ENCODE peak calls at places on chromosomes 3 and 15, in nine cellular contexts. Y, S, C, Q, G, R, E, B and W are unnamed samples.

GRCh38 chr3:197792019-197792647 is 1.1 kb downstream of the LRCH3 start:
- DNase-seq in Y (no peak), S (no peak), C (peak), Q (no peak), G (no peak), R (peak), E (no peak), B (no peak), W (peak)

GRCh38 chr3:130892759-130893239 is 1.1 kb upstream of the ATP2C1 start:
- DNase-seq in Y (peak), S (peak), C (peak), Q (peak), G (peak), R (peak), E (peak), B (peak), W (peak)

GRCh38 chr15:71251548-71252035 is 136.3 kb downstream of the THSD4 start:
- DNase-seq in Y (no peak), S (no peak), C (no peak), Q (peak), G (peak), R (peak), E (no peak), B (no peak), W (no peak)

GRCh38 chr3:161851941-161852566 is 355.4 kb downstream of the OTOL1 start:
- DNase-seq in Y (peak), S (peak), C (peak), Q (peak), G (peak), R (peak), E (peak), B (peak), W (peak)

GRCh38 chr15:40743921-40744809 is 10.9 kb downstream of the RMDN3 start:
- DNase-seq in Y (no peak), S (peak), C (peak), Q (peak), G (peak), R (no peak), E (peak), B (peak), W (peak)

GRCh38 chr3:169966951-169967915 is 626 bp downstream of the SEC62 start:
- DNase-seq in Y (no peak), S (peak), C (peak), Q (peak), G (peak), R (peak), E (peak), B (peak), W (peak)

GRCh38 chr15:69807752-69808151 is 290.0 kb downstream of the TLE3 start:
- DNase-seq in Y (peak), S (no peak), C (peak), Q (peak), G (peak), R (peak), E (no peak), B (peak), W (peak)

GRCh38 chr3:78736863-78737262 is 1030.9 kb downstream of the ROBO1 start:
- DNase-seq in Y (no peak), S (no peak), C (peak), Q (no peak), G (no peak), R (no peak), E (no peak), B (peak), W (no peak)

GRCh38 chr3:177553586-177553985 is 356.3 kb upstream of the TBL1XR1 start:
- DNase-seq in Y (no peak), S (no peak), C (no peak), Q (no peak), G (no peak), R (no peak), E (no peak), B (no peak), W (no peak)

GRCh38 chr15:94306700-94307650 is 75.6 kb downstream of the MCTP2 start:
- DNase-seq in Y (no peak), S (no peak), C (peak), Q (peak), G (no peak), R (no peak), E (no peak), B (peak), W (peak)

GRCh38 chr3:54531741-54532140 is 396.1 kb downstream of the LRTM1 start:
- DNase-seq in Y (no peak), S (no peak), C (no peak), Q (no peak), G (no peak), R (no peak), E (no peak), B (no peak), W (no peak)

GRCh38 chr3:129162729-129163579 is 2.1 kb upstream of the ISY1 start:
- DNase-seq in Y (no peak), S (peak), C (peak), Q (no peak), G (no peak), R (no peak), E (no peak), B (no peak), W (peak)

GRCh38 chr3:200747-201146 is 4.2 kb downstream of the CHL1 start:
- DNase-seq in Y (no peak), S (no peak), C (no peak), Q (no peak), G (no peak), R (no peak), E (no peak), B (no peak), W (no peak)

GRCh38 chr15:60095711-60096110 is 91.6 kb downstream of the FOXB1 start:
- DNase-seq in Y (no peak), S (no peak), C (peak), Q (peak), G (no peak), R (no peak), E (no peak), B (no peak), W (peak)

GRCh38 chr15:73813071-73813470 is 59.9 kb upstream of the INSYN1 start:
- DNase-seq in Y (no peak), S (no peak), C (no peak), Q (no peak), G (no peak), R (no peak), E (no peak), B (no peak), W (no peak)

GRCh38 chr3:29152379-29152778 is 128.5 kb upstream of the RBMS3 start:
- DNase-seq in Y (no peak), S (peak), C (no peak), Q (no peak), G (no peak), R (peak), E (no peak), B (no peak), W (no peak)

GRCh38 chr15:41999290-42000285 is 21.3 kb downstream of the PLA2G4E start:
- DNase-seq in Y (no peak), S (no peak), C (no peak), Q (no peak), G (no peak), R (no peak), E (no peak), B (no peak), W (no peak)

GRCh38 chr15:98651581-98652220 is 3.4 kb downstream of the IGF1R start:
- DNase-seq in Y (no peak), S (no peak), C (peak), Q (peak), G (peak), R (peak), E (no peak), B (peak), W (peak)

GRCh38 chr3:55860040-55860439 is 372.9 kb upstream of the WNT5A start:
- DNase-seq in Y (no peak), S (no peak), C (no peak), Q (peak), G (peak), R (no peak), E (no peak), B (no peak), W (peak)

GRCh38 chr3:107465064-107465631 is 57.6 kb upstream of the BBX start:
- DNase-seq in Y (no peak), S (no peak), C (no peak), Q (no peak), G (no peak), R (no peak), E (no peak), B (no peak), W (no peak)

GRCh38 chr3:113111308-113111707 is 100.0 kb upstream of the BOC start:
- DNase-seq in Y (no peak), S (no peak), C (no peak), Q (peak), G (no peak), R (peak), E (no peak), B (peak), W (no peak)

GRCh38 chr3:23086366-23086765 is 116.8 kb upstream of the UBE2E2 start:
- DNase-seq in Y (no peak), S (no peak), C (no peak), Q (peak), G (no peak), R (no peak), E (no peak), B (no peak), W (no peak)

GRCh38 chr3:64740232-64740631 is 52.4 kb upstream of the ADAMTS9 start:
- DNase-seq in Y (no peak), S (no peak), C (peak), Q (peak), G (peak), R (no peak), E (no peak), B (no peak), W (peak)

GRCh38 chr15:92733934-92734521 is 78.5 kb upstream of the FAM174B start:
- DNase-seq in Y (no peak), S (peak), C (peak), Q (peak), G (peak), R (no peak), E (no peak), B (no peak), W (peak)

GRCh38 chr3:69330891-69331400 is 54.9 kb downstream of the FRMD4B start:
- DNase-seq in Y (no peak), S (no peak), C (no peak), Q (no peak), G (no peak), R (no peak), E (no peak), B (no peak), W (no peak)

GRCh38 chr3:124934577-124934976 is at the start of gene MUC13:
- DNase-seq in Y (no peak), S (no peak), C (no peak), Q (no peak), G (peak), R (peak), E (no peak), B (no peak), W (no peak)

GRCh38 chr15:62824111-62824737 is 218.3 kb upstream of the TPM1 start:
- DNase-seq in Y (no peak), S (no peak), C (peak), Q (peak), G (no peak), R (peak), E (no peak), B (peak), W (peak)

GRCh38 chr15:68228143-68228970 is 1.2 kb downstream of the CLN6 start:
- DNase-seq in Y (no peak), S (no peak), C (no peak), Q (no peak), G (no peak), R (peak), E (peak), B (peak), W (peak)

GRCh38 chr3:175073209-175073905 is 214.2 kb downstream of the NAALADL2 start:
- DNase-seq in Y (no peak), S (peak), C (no peak), Q (no peak), G (no peak), R (no peak), E (no peak), B (no peak), W (peak)

GRCh38 chr3:72627276-72627675 is 221.0 kb downstream of the SHQ1 start:
- DNase-seq in Y (no peak), S (no peak), C (no peak), Q (no peak), G (no peak), R (no peak), E (no peak), B (no peak), W (no peak)

GRCh38 chr15:39968273-39969001 is 34.5 kb downstream of the EIF2AK4 start:
- DNase-seq in Y (no peak), S (no peak), C (no peak), Q (no peak), G (no peak), R (no peak), E (no peak), B (no peak), W (no peak)

GRCh38 chr15:65058394-65059368 is 9.1 kb downstream of the RASL12 start:
- DNase-seq in Y (no peak), S (no peak), C (no peak), Q (no peak), G (no peak), R (no peak), E (no peak), B (no peak), W (no peak)

GRCh38 chr15:66615175-66615495 is 49.3 kb upstream of the LCTL start:
- DNase-seq in Y (no peak), S (no peak), C (no peak), Q (no peak), G (no peak), R (no peak), E (no peak), B (no peak), W (no peak)
- TF ChIP-seq EZH2 in Y (no peak), S (no peak), C (no peak), Q (no peak), G (no peak), R (no peak), E (no peak), B (no peak), W (no peak)

GRCh38 chr15:76334438-76335004 is 2.1 kb upstream of the ISL2 start:
- DNase-seq in Y (no peak), S (no peak), C (no peak), Q (no peak), G (no peak), R (no peak), E (no peak), B (no peak), W (no peak)

GRCh38 chr15:76333720-76334437 is 2.7 kb upstream of the ISL2 start:
- DNase-seq in Y (no peak), S (peak), C (no peak), Q (no peak), G (no peak), R (peak), E (no peak), B (no peak), W (no peak)

GRCh38 chr15:76336254-76337046 is at the start of gene ISL2:
- DNase-seq in Y (peak), S (peak), C (peak), Q (no peak), G (peak), R (peak), E (peak), B (peak), W (peak)

GRCh38 chr15:76335851-76336253 is 721 bp upstream of the ISL2 start:
- DNase-seq in Y (no peak), S (peak), C (no peak), Q (no peak), G (no peak), R (peak), E (no peak), B (no peak), W (no peak)

DNA sequence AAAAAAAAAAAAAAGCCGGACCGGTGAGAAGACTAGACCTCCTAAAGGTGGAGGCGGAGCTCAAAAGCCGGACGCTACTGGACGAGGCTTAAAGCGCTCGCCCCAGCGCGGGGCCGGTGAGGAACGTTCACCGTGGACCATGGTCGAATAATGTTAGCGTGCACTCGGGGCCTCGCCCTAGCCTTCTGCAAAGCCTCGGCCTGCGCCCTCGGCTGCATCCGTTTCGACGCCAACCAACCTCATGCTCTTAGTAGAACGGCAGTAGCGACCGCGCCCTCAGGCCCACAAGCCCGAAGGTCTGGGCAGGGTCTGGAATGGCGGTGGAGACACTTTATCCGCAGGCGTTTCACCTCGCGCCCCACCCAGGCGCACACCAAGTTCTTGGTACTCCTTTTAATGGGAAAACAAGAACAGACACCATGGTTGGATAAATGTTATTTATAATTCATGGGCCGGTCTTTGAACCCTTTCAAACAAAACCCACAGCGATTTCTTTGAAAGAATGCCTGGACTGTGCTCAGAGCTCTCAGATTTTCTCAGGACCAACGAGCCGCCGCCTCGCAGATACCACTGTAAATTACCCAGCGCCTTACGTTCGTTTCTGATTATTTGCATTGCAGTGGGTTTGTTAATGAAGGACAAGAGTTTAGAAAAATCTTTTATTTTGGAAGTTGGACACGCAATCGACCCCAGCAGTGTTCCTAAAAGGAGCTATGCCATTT is 1.3 kb upstream of the ISL2 start:
- DNase-seq in Y (no peak), S (peak), C (no peak), Q (no peak), G (no peak), R (no peak), E (no peak), B (no peak), W (peak)
- TF ChIP-seq EZH2 in Y (no peak), S (no peak), C (no peak), Q (peak), G (peak), R (no peak), E (no peak), B (no peak), W (peak)

DNA sequence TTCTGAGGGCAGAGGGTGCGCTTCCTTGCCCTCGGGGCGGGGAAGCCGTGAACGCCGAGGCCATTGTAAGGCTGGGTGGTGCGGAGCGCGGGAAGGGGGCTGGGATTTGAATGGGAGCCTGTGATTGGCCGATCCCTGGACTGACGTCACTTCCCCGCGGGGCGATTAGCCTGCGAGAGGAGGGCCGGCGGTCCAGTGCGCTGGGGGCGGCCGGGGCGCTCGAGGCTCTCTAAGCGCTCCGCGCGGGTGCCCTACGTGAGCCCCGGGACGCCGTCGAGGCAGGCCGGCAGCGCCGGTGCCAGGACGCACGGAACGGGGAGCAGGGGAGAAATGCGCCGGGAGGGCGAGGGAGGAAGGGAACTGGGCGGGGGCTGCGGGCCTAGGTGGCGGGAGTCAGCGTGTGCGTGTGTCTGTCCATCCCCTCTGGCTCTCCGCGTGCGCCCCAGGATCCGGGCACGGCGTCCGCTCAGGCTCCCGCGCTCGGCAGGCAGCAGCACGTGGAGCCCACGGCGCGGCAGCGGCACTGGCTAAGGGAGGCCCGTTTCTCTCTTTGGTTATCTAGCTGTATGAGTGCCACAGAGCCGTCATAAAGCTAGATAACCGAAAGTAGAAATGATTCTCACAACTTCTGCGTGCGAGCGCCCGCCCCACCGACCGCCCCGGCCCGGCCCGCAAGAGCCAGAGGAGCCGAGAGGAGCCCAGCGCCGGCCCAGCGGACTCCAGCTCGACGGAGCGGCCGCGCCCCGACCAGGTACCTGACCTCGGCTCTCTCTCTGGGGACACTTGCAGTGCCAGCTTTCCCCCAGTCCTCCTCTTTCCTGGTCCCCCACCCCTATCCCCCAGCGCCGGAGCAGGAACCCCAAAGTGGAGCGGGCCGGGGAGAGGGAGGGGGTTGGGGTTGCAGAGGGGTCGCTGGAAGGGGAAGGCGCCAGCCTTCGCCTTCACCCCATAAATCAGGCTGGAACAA is 33.1 kb upstream of the POLG start:
- DNase-seq in Y (no peak), S (peak), C (no peak), Q (no peak), G (no peak), R (no peak), E (no peak), B (no peak), W (no peak)
- TF ChIP-seq EZH2 in Y (no peak), S (peak), C (peak), Q (peak), G (peak), R (no peak), E (no peak), B (peak), W (peak)

GRCh38 chr3:195616681-195617080 is 32.9 kb upstream of the APOD start:
- DNase-seq in Y (no peak), S (no peak), C (no peak), Q (no peak), G (no peak), R (no peak), E (no peak), B (no peak), W (no peak)

GRCh38 chr3:195613468-195614069 is 29.8 kb upstream of the APOD start:
- DNase-seq in Y (no peak), S (no peak), C (peak), Q (no peak), G (no peak), R (peak), E (no peak), B (peak), W (no peak)

GRCh38 chr3:195609229-195609628 is 25.5 kb upstream of the APOD start:
- DNase-seq in Y (no peak), S (no peak), C (no peak), Q (no peak), G (no peak), R (no peak), E (no peak), B (no peak), W (no peak)

GRCh38 chr3:195612075-195612800 is 28.5 kb upstream of the APOD start:
- DNase-seq in Y (no peak), S (peak), C (no peak), Q (no peak), G (no peak), R (no peak), E (no peak), B (no peak), W (no peak)
- TF ChIP-seq EZH2 in Y (no peak), S (no peak), C (no peak), Q (no peak), G (no peak), R (no peak), E (no peak), B (no peak), W (no peak)

DNA sequence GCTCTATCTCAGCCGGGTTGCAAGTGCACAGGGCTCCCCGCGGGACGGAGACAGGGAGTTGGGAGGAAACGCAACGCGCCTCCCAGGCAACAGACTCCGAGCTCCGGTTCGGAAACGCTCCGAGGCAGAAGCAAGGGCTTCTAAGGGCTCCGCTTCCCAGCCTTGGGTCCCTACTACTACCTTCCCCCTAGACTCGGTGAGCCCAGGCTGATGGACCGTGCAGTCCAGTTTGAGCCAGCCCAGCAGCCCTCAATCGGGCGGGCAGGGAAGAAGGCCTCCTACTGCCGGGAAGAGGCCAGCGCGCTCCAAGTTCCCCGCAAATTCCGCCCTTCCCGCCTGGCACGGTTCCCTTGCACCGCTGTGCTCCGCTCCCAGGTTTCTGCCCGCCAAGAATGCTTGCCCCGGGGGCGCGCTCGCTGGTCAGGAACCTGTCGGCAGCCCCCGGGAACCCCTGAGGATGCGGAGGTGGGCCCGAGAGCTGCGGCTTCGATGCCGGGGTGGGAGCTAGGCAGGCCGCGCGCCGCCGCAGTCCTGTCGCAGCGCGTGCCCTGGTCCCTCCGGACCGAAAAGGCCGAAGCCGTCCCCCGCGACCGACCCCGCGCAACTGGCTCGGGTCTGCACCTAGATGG is 728 bp downstream of the TRANK1 start:
- DNase-seq in Y (no peak), S (peak), C (peak), Q (peak), G (peak), R (peak), E (no peak), B (peak), W (peak)
- TF ChIP-seq EZH2 in Y (no peak), S (peak), C (no peak), Q (no peak), G (no peak), R (peak), E (no peak), B (no peak), W (no peak)

GRCh38 chr3:194446754-194447153 is 40.0 kb downstream of the ATP13A3 start:
- DNase-seq in Y (no peak), S (no peak), C (no peak), Q (no peak), G (no peak), R (no peak), E (no peak), B (no peak), W (no peak)
- TF ChIP-seq EZH2 in Y (no peak), S (no peak), C (no peak), Q (no peak), G (no peak), R (no peak), E (no peak), B (no peak), W (no peak)